ENCODE peak calls at places on chromosomes 16 and 17, in five cellular contexts. N is GM12878, V is HCT116, I is K562, T is HepG2. M is an unnamed sample.

GRCh38 chr17:32103476-32104113 is 38.7 kb upstream of the RHOT1 start:
- DNase-seq in V (no peak), T (no peak), I (no peak), N (no peak), M (no peak)

GRCh38 chr17:62616993-62617893 is 10.2 kb upstream of the MRC2 start:
- DNase-seq in I (no peak), V (no peak), T (peak; percentile 97), N (no peak), M (no peak)

GRCh38 chr17:4420692-4421131 is 13.0 kb upstream of the SPNS3 start:
- DNase-seq in V (peak; percentile 71), T (peak; percentile 73), N (peak; percentile 37), I (peak; percentile 69), M (peak; percentile 81)

GRCh38 chr17:57604771-57605733 is 140.0 kb downstream of the CCDC182 start:
- DNase-seq in T (no peak), V (no peak), N (peak; percentile 62), I (no peak), M (peak; percentile 89)

GRCh38 chr16:67845291-67846062 is 1.3 kb upstream of the NUTF2 start:
- DNase-seq in T (no peak), V (no peak), I (no peak), N (no peak), M (no peak)

GRCh38 chr17:47789611-47790520 is 31.7 kb downstream of the OSBPL7 start:
- DNase-seq in I (peak; percentile 32), V (no peak), N (no peak), T (no peak), M (peak; percentile 96)

GRCh38 chr16:23388786-23389185 is 64.2 kb downstream of the COG7 start:
- DNase-seq in T (no peak), V (no peak), I (no peak), N (no peak), M (no peak)

GRCh38 chr17:17724307-17724921 is 43.2 kb downstream of the RAI1 start:
- DNase-seq in I (no peak), T (no peak), V (no peak), N (no peak), M (peak; percentile 87)

GRCh38 chr17:31472137-31472536 is 80.7 kb downstream of the RAB11FIP4 start:
- DNase-seq in T (peak; percentile 75), N (no peak), V (no peak), I (peak; percentile 46), M (no peak)

GRCh38 chr16:2514333-2515179 is 804 bp downstream of the ATP6V0C start:
- DNase-seq in I (peak; percentile 79), V (no peak), N (no peak), T (no peak), M (no peak)

GRCh38 chr16:79463839-79464238 is 136.7 kb downstream of the MAF start:
- DNase-seq in V (no peak), N (no peak), T (no peak), I (no peak), M (no peak)

GRCh38 chr17:3043737-3044365 is 19.6 kb downstream of the OR1D5 start:
- DNase-seq in T (peak; percentile 15), I (peak; percentile 16), N (no peak), V (no peak), M (no peak)

GRCh38 chr16:12532871-12533610 is 270.6 kb downstream of the CPPED1 start:
- DNase-seq in N (no peak), T (no peak), V (no peak), I (no peak), M (no peak)

GRCh38 chr16:25627641-25628040 is 64.1 kb upstream of the HS3ST4 start:
- DNase-seq in I (no peak), V (no peak), N (no peak), T (no peak), M (no peak)

GRCh38 chr17:30554839-30555751 is 77.9 kb downstream of the GOSR1 start:
- DNase-seq in N (no peak), T (peak; percentile 30), I (no peak), V (peak; percentile 10), M (no peak)

GRCh38 chr16:48558269-48558915 is 51.6 kb downstream of the N4BP1 start:
- DNase-seq in V (no peak), I (no peak), T (no peak), N (no peak), M (no peak)

GRCh38 chr16:9256196-9256595 is 164.8 kb downstream of the HAPSTR1 start:
- DNase-seq in I (peak; percentile 72), N (no peak), T (peak; percentile 66), V (peak; percentile 36), M (peak; percentile 34)

GRCh38 chr16:88393034-88393433 is 10.3 kb downstream of the ZNF469 start:
- DNase-seq in I (no peak), V (no peak), N (no peak), T (no peak), M (no peak)

GRCh38 chr17:37083461-37083860 is 134.7 kb downstream of the AATF start:
- DNase-seq in T (no peak), V (no peak), N (no peak), I (no peak), M (no peak)

GRCh38 chr16:29727452-29727851 is 18.3 kb downstream of the C16orf54 start:
- DNase-seq in I (no peak), V (no peak), N (no peak), T (no peak), M (no peak)

GRCh38 chr16:53666816-53667415 is 36.7 kb downstream of the RPGRIP1L start:
- DNase-seq in I (no peak), V (no peak), T (peak; percentile 17), N (no peak), M (no peak)

GRCh38 chr17:61809816-61810392 is 53.4 kb downstream of the BRIP1 start:
- DNase-seq in T (no peak), I (no peak), V (no peak), N (no peak), M (no peak)

GRCh38 chr17:67478266-67479118 is 101.4 kb downstream of the PITPNC1 start:
- DNase-seq in N (no peak), T (no peak), I (no peak), V (no peak), M (no peak)

GRCh38 chr16:2425825-2426430 is 3.3 kb upstream of the CCNF start:
- DNase-seq in N (no peak), I (no peak), T (no peak), V (no peak), M (no peak)

GRCh38 chr16:1215574-1216295 is 9.3 kb downstream of the TPSG1 start:
- DNase-seq in T (no peak), I (no peak), N (no peak), V (no peak), M (no peak)

GRCh38 chr17:81039096-81039495 is 4.1 kb downstream of the BAIAP2 start:
- DNase-seq in T (no peak), V (no peak), N (no peak), I (peak; percentile 19), M (no peak)

GRCh38 chr16:19709381-19710136 is 8.5 kb downstream of the KNOP1 start:
- DNase-seq in V (no peak), I (no peak), N (no peak), T (no peak), M (no peak)

GRCh38 chr17:55285340-55286301 is 20.9 kb downstream of the HLF start:
- DNase-seq in I (no peak), T (peak; percentile 99), V (no peak), N (no peak), M (no peak)

GRCh38 chr17:78358538-78359215 is 1.2 kb downstream of the SOCS3 start:
- DNase-seq in T (no peak), V (no peak), N (no peak), I (no peak), M (peak; percentile 82)

GRCh38 chr17:36586138-36586537 is 5.5 kb upstream of the DHRS11 start:
- DNase-seq in V (no peak), T (no peak), I (no peak), N (no peak), M (no peak)

GRCh38 chr16:16887193-16887592 is 508.3 kb downstream of the NPIPA7 start:
- DNase-seq in I (no peak), V (no peak), T (no peak), N (no peak), M (no peak)

GRCh38 chr16:50771366-50771765 is 29.5 kb downstream of the CYLD start:
- DNase-seq in T (no peak), N (no peak), I (no peak), V (no peak), M (no peak)

GRCh38 chr17:30476726-30477082 is 504 bp upstream of the GOSR1 start:
- DNase-seq in T (peak; percentile 9), I (peak; percentile 31), V (no peak), N (no peak), M (no peak)

GRCh38 chr16:58426095-58426494 is 33.8 kb downstream of the GINS3 start:
- DNase-seq in V (no peak), I (no peak), N (peak; percentile 45), T (no peak), M (no peak)

GRCh38 chr17:74987909-74988711 is 678 bp downstream of the CDR2L start:
- DNase-seq in N (no peak), T (no peak), I (peak; percentile 77), V (no peak), M (peak; percentile 86)
- TF ChIP-seq CTCF in N (no peak), T (peak; percentile 61), I (peak; percentile 46), V (peak; percentile 21), M (peak; percentile 54)

GRCh38 chr17:41534899-41535546 is 6.9 kb upstream of the KRT19 start:
- DNase-seq in I (no peak), N (no peak), T (no peak), V (no peak), M (no peak)
- TF ChIP-seq ZBTB33 in I (no peak), N (no peak), T (no peak), V (no peak), M (no peak)

GRCh38 chr17:73247728-73248127 is 14.0 kb downstream of the CPSF4L start:
- DNase-seq in T (no peak), N (no peak), I (no peak), V (no peak), M (no peak)
- TF ChIP-seq CTCF in T (no peak), N (no peak), I (peak; percentile 47), V (no peak), M (peak; percentile 41)

DNA sequence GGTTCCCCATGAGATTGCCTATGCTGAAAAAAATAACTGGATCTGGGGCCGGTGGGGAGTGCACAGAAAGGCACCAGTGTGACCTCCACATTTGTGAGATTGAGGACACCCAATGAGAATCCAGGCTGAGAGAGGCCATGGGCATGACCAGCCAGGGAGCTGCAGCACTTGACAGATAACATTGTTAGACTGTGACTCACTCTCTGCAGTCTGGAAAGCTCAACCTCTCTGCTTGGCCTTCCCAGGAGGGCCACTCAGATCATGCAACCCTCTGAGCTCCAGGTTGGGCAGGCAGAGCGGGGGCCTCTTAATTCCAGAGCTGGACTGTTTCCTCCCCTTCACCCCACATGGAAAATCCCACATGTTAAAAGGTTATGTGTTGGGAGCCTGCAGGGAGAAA is 30.1 kb downstream of the FZD2 start:
- DNase-seq in T (peak; percentile 43), N (no peak), V (peak; percentile 51), I (no peak), M (peak; percentile 33)
- TF ChIP-seq ZBTB33 in T (no peak), N (no peak), V (no peak), I (no peak), M (no peak)

M was measured in SK-N-SH.